ENCODE peak calls at places on chromosomes 16 and 17, in eight cellular contexts. M is mammary epithelial cell, T is bronchial epithelial cell, Z is omental fat pad, Y is endothelial cell of umbilical vein, H is osteocyte, J is body of pancreas, G is ovary. S is an unnamed sample.

GRCh38 chr16:88461291-88462269 is 8.5 kb downstream of the ZFPM1 start:
- DNase-seq in H (no peak), T (no peak), G (no peak), M (no peak), J (peak; percentile 70), Z (no peak), Y (no peak), S (no peak)

GRCh38 chr16:27529962-27530361 is 19.8 kb downstream of the GTF3C1 start:
- DNase-seq in Z (no peak), Y (no peak), T (peak; percentile 21), G (no peak), J (no peak), M (no peak), H (no peak), S (no peak)

GRCh38 chr16:72042157-72042660 is 12.1 kb upstream of the HP start:
- DNase-seq in Z (no peak), M (peak; percentile 2), T (no peak), G (no peak), Y (peak; percentile 57), J (peak; percentile 69), H (no peak), S (no peak)

GRCh38 chr17:39730095-39730921 is at the start of gene MIEN1:
- DNase-seq in H (peak; percentile 98), T (peak; percentile 48), G (peak; percentile 94), Y (peak; percentile 86), J (peak; percentile 94), Z (peak; percentile 91), M (peak; percentile 75), S (no peak)

GRCh38 chr17:67276075-67276474 is 31.1 kb upstream of the HELZ start:
- DNase-seq in Y (peak; percentile 31), M (no peak), J (no peak), Z (no peak), H (no peak), T (peak; percentile 33), G (no peak), S (no peak)

GRCh38 chr16:28875134-28876015 is 2.9 kb upstream of the ATP2A1 start:
- DNase-seq in G (no peak), Z (no peak), Y (no peak), H (no peak), M (no peak), T (no peak), J (no peak), S (no peak)

GRCh38 chr17:69907081-69907847 is 167.8 kb upstream of the KCNJ16 start:
- DNase-seq in G (peak; percentile 46), J (no peak), H (no peak), T (no peak), Z (no peak), Y (no peak), M (no peak), S (no peak)

GRCh38 chr17:11554542-11554941 is 43.7 kb upstream of the DNAH9 start:
- DNase-seq in J (no peak), Y (no peak), T (no peak), G (no peak), H (no peak), Z (no peak), M (no peak), S (no peak)

GRCh38 chr17:8623591-8623990 is 6.9 kb downstream of the MYH10 start:
- DNase-seq in M (no peak), G (no peak), Z (no peak), H (no peak), T (no peak), Y (no peak), J (no peak), S (no peak)

GRCh38 chr17:1030684-1031557 is 34.0 kb downstream of the TIMM22 start:
- DNase-seq in M (no peak), Z (no peak), H (no peak), Y (no peak), T (no peak), J (no peak), G (peak; percentile 55), S (no peak)

GRCh38 chr17:64160378-64160777 is 30.4 kb upstream of the ERN1 start:
- DNase-seq in M (no peak), Z (no peak), G (no peak), H (no peak), J (no peak), Y (no peak), T (no peak), S (no peak)

GRCh38 chr17:35283767-35284166 is 40.9 kb downstream of the SLFN5 start:
- DNase-seq in Z (no peak), H (no peak), Y (no peak), J (no peak), G (no peak), M (no peak), T (no peak), S (no peak)

GRCh38 chr16:1991588-1992474 is 2.1 kb downstream of the SYNGR3 start:
- DNase-seq in Z (peak; percentile 89), H (peak; percentile 95), Y (peak; percentile 88), M (peak; percentile 75), T (peak; percentile 65), J (peak; percentile 91), G (peak; percentile 96), S (peak; percentile 95)

GRCh38 chr17:55246583-55246982 is 18.2 kb upstream of the HLF start:
- DNase-seq in J (no peak), T (no peak), M (no peak), H (no peak), Z (no peak), G (no peak), Y (no peak), S (no peak)

GRCh38 chr16:56340416-56340815 is 84.9 kb downstream of the AMFR start:
- DNase-seq in M (no peak), Z (no peak), T (no peak), G (no peak), J (no peak), H (no peak), Y (no peak), S (no peak)

GRCh38 chr17:48633266-48633816 is 7.2 kb upstream of the HOXB9 start:
- DNase-seq in T (no peak), M (no peak), Y (no peak), H (no peak), Z (no peak), G (no peak), J (no peak), S (no peak)

DNA sequence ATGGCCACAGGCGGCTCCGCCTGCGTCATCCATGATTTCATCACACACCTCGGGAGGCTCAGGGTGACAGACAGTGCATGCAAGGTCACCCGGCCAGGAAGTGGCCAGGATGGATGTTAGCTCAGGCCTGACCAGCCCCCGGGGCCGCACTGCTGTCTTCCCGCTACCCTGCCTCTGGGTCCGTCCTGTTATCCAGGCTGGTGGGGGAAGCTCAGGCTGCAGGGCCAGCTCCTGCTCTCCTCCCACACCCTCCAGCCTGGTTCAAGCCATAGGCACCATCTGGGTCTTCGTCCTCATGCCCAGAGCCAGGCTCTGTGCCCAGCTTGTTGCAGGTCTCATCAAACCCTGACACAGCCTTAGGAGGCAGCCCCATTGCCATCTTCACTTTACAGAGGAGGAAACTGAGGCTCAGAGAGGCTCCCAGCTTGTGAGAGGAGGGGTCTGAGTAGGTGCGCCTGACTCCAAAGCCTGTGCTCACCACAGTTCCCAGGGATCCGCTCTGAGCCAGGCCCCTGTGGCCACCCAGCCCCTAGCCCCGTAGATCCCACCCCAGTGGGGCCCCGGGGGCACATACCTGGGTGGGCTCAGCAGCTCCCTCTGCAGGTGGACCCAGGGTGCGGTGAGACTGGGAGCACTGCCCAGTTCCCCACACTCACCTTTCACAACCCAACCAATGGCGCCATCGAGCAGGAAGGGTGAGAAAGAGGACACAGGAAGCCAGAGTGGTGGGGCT is 414 bp upstream of the ADGRG3 start:
- DNase-seq in G (no peak), H (no peak), J (no peak), M (no peak), Z (no peak), T (no peak), Y (no peak), S (no peak)
- TF ChIP-seq CTCF in G (no peak), H (no peak), J (peak; percentile 15), M (peak; percentile 51), Z (no peak), T (peak; percentile 50), Y (peak; percentile 27), S (peak; percentile 38)

DNA sequence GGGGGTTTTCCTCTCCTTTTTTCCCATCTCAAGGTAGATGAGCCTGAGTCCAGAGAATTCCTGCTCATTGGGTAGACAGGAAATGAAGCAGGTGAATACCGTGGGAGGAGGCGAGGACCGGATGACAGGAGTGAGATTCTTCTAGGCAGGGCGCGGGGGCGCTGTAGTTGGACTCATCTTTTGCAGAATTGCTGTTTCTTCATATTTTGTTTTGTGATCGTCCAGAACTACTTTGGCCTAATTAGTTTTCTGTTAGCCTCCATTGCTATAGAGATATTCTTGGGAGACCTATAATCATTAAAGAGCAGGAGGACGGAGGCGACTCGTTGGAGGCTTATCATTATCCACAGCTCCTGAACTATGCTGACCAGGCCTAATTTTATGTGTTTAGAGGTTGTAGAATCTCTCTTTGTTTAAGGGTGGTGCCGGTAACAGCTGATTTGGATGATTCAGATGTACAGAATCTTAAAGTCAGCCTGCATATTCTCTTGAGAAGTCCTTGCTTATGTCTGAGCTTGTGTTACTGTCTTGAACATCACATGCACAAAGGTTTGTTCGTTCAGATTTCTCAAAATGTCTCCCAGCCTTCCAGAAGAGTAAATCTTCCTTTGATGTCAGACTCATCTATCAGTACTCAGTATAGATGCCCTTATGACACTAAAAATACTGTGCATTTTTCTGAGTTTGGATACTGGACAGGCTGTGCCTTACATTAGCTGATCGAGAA is 741 bp downstream of the ATP6V0A1 start:
- DNase-seq in H (no peak), J (peak; percentile 62), Z (peak; percentile 71), M (peak; percentile 63), T (peak; percentile 67), Y (no peak), G (peak; percentile 56), S (no peak)
- TF ChIP-seq CTCF in H (peak; percentile 50), J (peak; percentile 15), Z (no peak), M (peak; percentile 51), T (peak; percentile 46), Y (peak; percentile 28), G (no peak), S (peak; percentile 53)

GRCh38 chr17:77233635-77234334 is 93.0 kb downstream of the SEC14L1 start:
- DNase-seq in Y (peak; percentile 74), T (peak; percentile 81), Z (peak; percentile 48), G (no peak), H (no peak), M (peak; percentile 57), J (no peak), S (no peak)
- TF ChIP-seq CTCF in Y (no peak), T (no peak), Z (no peak), G (no peak), H (no peak), M (no peak), J (no peak), S (no peak)

GRCh38 chr17:41692722-41693521 is 4.2 kb downstream of the EIF1 start:
- DNase-seq in Z (no peak), M (peak; percentile 49), Y (no peak), J (no peak), G (no peak), H (no peak), T (peak; percentile 41), S (no peak)
- TF ChIP-seq CTCF in Z (no peak), M (no peak), Y (no peak), J (no peak), G (no peak), H (no peak), T (no peak), S (no peak)

S was measured in RWPE2.